ENCODE peak calls at places on chromosomes 13 and 19, in eight cellular contexts. C is AG20443; F is ACHN; L is RWPE1; O is CD4-positive, CD25-positive, alpha-beta regulatory T cell; I is stimulated activated CD4-positive, alpha-beta T cell treated with anti-CD3 and anti-CD28 coated beads, TNF-alpha, amount 100 ng/mL, for 1 hour; T is colonic mucosa; H is epithelial cell of prostate. Z is an unnamed sample.

GRCh38 chr19:11225172-11225571 is 14.2 kb upstream of the ANGPTL8 start:
- DNase-seq in C (no peak), F (no peak), L (no peak), O (no peak), I (no peak), T (no peak), H (no peak), Z (no peak)

GRCh38 chr19:3982701-3983541 is 2.3 kb downstream of the EEF2 start:
- DNase-seq in C (peak; percentile 51), F (no peak), L (peak; percentile 44), O (no peak), I (no peak), T (no peak), H (no peak), Z (peak; percentile 75)

GRCh38 chr13:111245781-111246384 is 74.6 kb upstream of the TEX29 start:
- DNase-seq in C (peak; percentile 56), F (no peak), L (no peak), O (no peak), I (no peak), T (no peak), H (no peak), Z (no peak)

GRCh38 chr13:31355001-31355400 is 155.2 kb downstream of the B3GLCT start:
- DNase-seq in C (no peak), F (no peak), L (no peak), O (no peak), I (no peak), T (no peak), H (no peak), Z (no peak)

GRCh38 chr19:51128227-51128626 is 3.5 kb downstream of the SIGLEC9 start:
- DNase-seq in C (no peak), F (no peak), L (no peak), O (no peak), I (no peak), T (no peak), H (no peak), Z (no peak)

GRCh38 chr13:23711355-23711754 is 141.1 kb downstream of the TNFRSF19 start:
- DNase-seq in C (no peak), F (no peak), L (no peak), O (no peak), I (no peak), T (no peak), H (no peak), Z (no peak)

GRCh38 chr13:73473016-73473415 is 414.2 kb downstream of the KLF5 start:
- DNase-seq in C (no peak), F (no peak), L (no peak), O (no peak), I (no peak), T (no peak), H (no peak), Z (no peak)

GRCh38 chr19:53703361-53703760 is 71.6 kb downstream of the DPRX start:
- DNase-seq in C (no peak), F (no peak), L (no peak), O (no peak), I (no peak), T (no peak), H (no peak), Z (no peak)

GRCh38 chr19:42010245-42011126 is 16.5 kb upstream of the ATP1A3 start:
- DNase-seq in C (no peak), F (peak; percentile 8), L (no peak), O (no peak), I (no peak), T (no peak), H (no peak), Z (no peak)

GRCh38 chr13:43272866-43273265 is 249.5 kb downstream of the DNAJC15 start:
- DNase-seq in C (no peak), F (no peak), L (no peak), O (no peak), I (no peak), T (no peak), H (no peak), Z (no peak)

GRCh38 chr19:34317311-34317927 is 47.6 kb upstream of the GPI start:
- DNase-seq in C (peak; percentile 27), F (no peak), L (no peak), O (peak; percentile 15), I (no peak), T (peak; percentile 42), H (no peak), Z (no peak)

GRCh38 chr13:114248011-114248410 is 13.3 kb downstream of the CDC16 start:
- DNase-seq in C (peak; percentile 47), F (no peak), L (no peak), O (no peak), I (no peak), T (no peak), H (no peak), Z (no peak)

GRCh38 chr19:1313695-1314613 is 28.3 kb downstream of the EFNA2 start:
- DNase-seq in C (no peak), F (peak; percentile 67), L (no peak), O (no peak), I (no peak), T (peak; percentile 40), H (no peak), Z (no peak)

GRCh38 chr13:48600374-48601364 is 53.1 kb upstream of the CYSLTR2 start:
- DNase-seq in C (peak; percentile 40), F (peak; percentile 12), L (no peak), O (no peak), I (no peak), T (no peak), H (no peak), Z (no peak)

GRCh38 chr13:18944501-18945068 is 237.0 kb downstream of the TUBA3C start:
- DNase-seq in C (no peak), F (no peak), L (no peak), O (no peak), I (no peak), T (no peak), H (no peak), Z (no peak)

GRCh38 chr19:34428549-34429285 is 536 bp downstream of the UBA2 start:
- DNase-seq in C (peak; percentile 81), F (peak; percentile 30), L (peak; percentile 47), O (no peak), I (no peak), T (no peak), H (no peak), Z (peak; percentile 39)

GRCh38 chr13:19618925-19619324 is 14.5 kb upstream of the MPHOSPH8 start:
- DNase-seq in C (peak; percentile 74), F (peak; percentile 51), L (no peak), O (no peak), I (no peak), T (peak; percentile 30), H (no peak), Z (peak; percentile 57)

GRCh38 chr13:49253310-49253709 is 5.6 kb downstream of the CDADC1 start:
- DNase-seq in C (no peak), F (no peak), L (no peak), O (no peak), I (no peak), T (no peak), H (no peak), Z (no peak)

GRCh38 chr19:18674616-18675015 is 8.9 kb upstream of the CRTC1 start:
- DNase-seq in C (no peak), F (no peak), L (no peak), O (no peak), I (no peak), T (no peak), H (no peak), Z (peak; percentile 23)

GRCh38 chr13:100751826-100752225 is 77.2 kb upstream of the TMTC4 start:
- DNase-seq in C (no peak), F (no peak), L (no peak), O (no peak), I (no peak), T (no peak), H (no peak), Z (no peak)

GRCh38 chr13:57629821-57630235 is 1.7 kb upstream of the PCDH17 start:
- DNase-seq in C (peak; percentile 69), F (peak; percentile 81), L (peak; percentile 86), O (peak; percentile 19), I (no peak), T (peak; percentile 40), H (no peak), Z (no peak)

GRCh38 chr19:44580366-44580895 is 32.9 kb upstream of the IGSF23 start:
- DNase-seq in C (no peak), F (no peak), L (no peak), O (no peak), I (no peak), T (no peak), H (no peak), Z (no peak)

GRCh38 chr19:48393559-48394330 is at the start of gene GRIN2D:
- DNase-seq in C (no peak), F (peak; percentile 24), L (no peak), O (peak; percentile 22), I (no peak), T (no peak), H (no peak), Z (no peak)

GRCh38 chr19:31070126-31070525 is 279.1 kb downstream of the TSHZ3 start:
- DNase-seq in C (no peak), F (no peak), L (no peak), O (no peak), I (no peak), T (no peak), H (no peak), Z (no peak)

GRCh38 chr19:52662631-52663030 is 24.5 kb upstream of the ZNF83 start:
- DNase-seq in C (no peak), F (no peak), L (peak; percentile 70), O (no peak), I (no peak), T (no peak), H (peak; percentile 37), Z (no peak)

GRCh38 chr19:38701455-38702063 is 42.7 kb downstream of the CAPN12 start:
- DNase-seq in C (peak; percentile 32), F (no peak), L (no peak), O (no peak), I (no peak), T (peak; percentile 60), H (no peak), Z (no peak)

GRCh38 chr19:13051581-13052165 is 51.0 kb downstream of the LYL1 start:
- DNase-seq in C (no peak), F (peak; percentile 73), L (peak; percentile 65), O (no peak), I (no peak), T (peak; percentile 84), H (no peak), Z (no peak)

GRCh38 chr13:66563076-66563475 is 667.1 kb downstream of the PCDH9 start:
- DNase-seq in C (no peak), F (no peak), L (no peak), O (no peak), I (no peak), T (no peak), H (no peak), Z (no peak)

GRCh38 chr19:35696835-35697234 is 7.5 kb upstream of the ZBTB32 start:
- DNase-seq in C (no peak), F (no peak), L (no peak), O (no peak), I (no peak), T (no peak), H (no peak), Z (no peak)